ENCODE peak calls at places on chromosomes 12 and 14, in four cellular contexts. One of them, this sample, is unnamed.

GRCh38 chr14:75049731-75050201 is 1.5 kb downstream of the MLH3 start:
- DNase-seq in mesenchymal stem cell: no peak
- DNase-seq in neuronal stem cell: no peak
- DNase-seq in H1: no peak
- DNase-seq in this sample: no peak

GRCh38 chr14:103087343-103087835 is 3.4 kb downstream of the LBHD2 start:
- DNase-seq in neuronal stem cell: peak; percentile 49
- DNase-seq in mesenchymal stem cell: no peak
- DNase-seq in H1: no peak
- DNase-seq in this sample: no peak

GRCh38 chr12:14554281-14555008 is 13.2 kb downstream of the PLBD1 start:
- DNase-seq in H1: no peak
- DNase-seq in mesenchymal stem cell: peak; percentile 65
- DNase-seq in neuronal stem cell: no peak
- DNase-seq in this sample: no peak

GRCh38 chr12:89413234-89413633 is 60.9 kb upstream of the DUSP6 start:
- DNase-seq in neuronal stem cell: no peak
- DNase-seq in H1: no peak
- DNase-seq in mesenchymal stem cell: no peak
- DNase-seq in this sample: no peak

GRCh38 chr14:92348154-92348553 is 25.2 kb downstream of the SLC24A4 start:
- DNase-seq in neuronal stem cell: no peak
- DNase-seq in H1: no peak
- DNase-seq in mesenchymal stem cell: no peak
- DNase-seq in this sample: no peak

GRCh38 chr12:87953257-87953860 is 75.8 kb downstream of the C12orf50 start:
- DNase-seq in H1: no peak
- DNase-seq in neuronal stem cell: peak; percentile 36
- DNase-seq in mesenchymal stem cell: peak; percentile 53
- DNase-seq in this sample: no peak

GRCh38 chr12:129145381-129145780 is 292.1 kb downstream of the GLT1D1 start:
- DNase-seq in H1: no peak
- DNase-seq in mesenchymal stem cell: no peak
- DNase-seq in neuronal stem cell: no peak
- DNase-seq in this sample: no peak

GRCh38 chr12:118307069-118307954 is 65.4 kb downstream of the TAOK3 start:
- DNase-seq in mesenchymal stem cell: peak; percentile 91
- DNase-seq in neuronal stem cell: no peak
- DNase-seq in H1: no peak
- DNase-seq in this sample: no peak

GRCh38 chr12:6188954-6189353 is 11.2 kb upstream of the CD9 start:
- DNase-seq in mesenchymal stem cell: no peak
- DNase-seq in neuronal stem cell: no peak
- DNase-seq in H1: no peak
- DNase-seq in this sample: no peak

GRCh38 chr12:121966959-121967358 is 48.6 kb downstream of the CFAP251 start:
- DNase-seq in H1: no peak
- DNase-seq in mesenchymal stem cell: no peak
- DNase-seq in neuronal stem cell: no peak
- DNase-seq in this sample: no peak

GRCh38 chr14:65222434-65222833 is 120.1 kb upstream of the MAX start:
- DNase-seq in mesenchymal stem cell: peak; percentile 55
- DNase-seq in H1: peak; percentile 80
- DNase-seq in neuronal stem cell: no peak
- DNase-seq in this sample: peak; percentile 66

GRCh38 chr12:46110928-46111699 is 120.7 kb upstream of the SCAF11 start:
- DNase-seq in neuronal stem cell: no peak
- DNase-seq in H1: no peak
- DNase-seq in mesenchymal stem cell: peak; percentile 6
- DNase-seq in this sample: no peak

GRCh38 chr12:21296751-21297406 is 37.8 kb downstream of the SLCO1A2 start:
- DNase-seq in H1: no peak
- DNase-seq in mesenchymal stem cell: peak; percentile 18
- DNase-seq in neuronal stem cell: no peak
- DNase-seq in this sample: no peak

GRCh38 chr12:24378548-24379011 is 429.1 kb upstream of the SOX5 start:
- DNase-seq in H1: no peak
- DNase-seq in neuronal stem cell: no peak
- DNase-seq in mesenchymal stem cell: peak; percentile 90
- DNase-seq in this sample: no peak

GRCh38 chr12:30617568-30617967 is 78.1 kb downstream of the IPO8 start:
- DNase-seq in H1: no peak
- DNase-seq in neuronal stem cell: no peak
- DNase-seq in mesenchymal stem cell: no peak
- DNase-seq in this sample: no peak

GRCh38 chr12:4943067-4943937 is 33.6 kb downstream of the KCNA1 start:
- DNase-seq in mesenchymal stem cell: no peak
- DNase-seq in H1: no peak
- DNase-seq in neuronal stem cell: no peak
- DNase-seq in this sample: no peak

GRCh38 chr14:60093088-60093487 is 1.4 kb downstream of the PCNX4 start:
- DNase-seq in neuronal stem cell: no peak
- DNase-seq in mesenchymal stem cell: peak; percentile 38
- DNase-seq in H1: no peak
- DNase-seq in this sample: no peak

GRCh38 chr12:15256760-15257159 is 35.5 kb upstream of the RERG start:
- DNase-seq in H1: no peak
- DNase-seq in neuronal stem cell: no peak
- DNase-seq in mesenchymal stem cell: no peak
- DNase-seq in this sample: no peak

GRCh38 chr12:13957576-13957975 is 23.8 kb downstream of the GRIN2B start:
- DNase-seq in neuronal stem cell: no peak
- DNase-seq in mesenchymal stem cell: no peak
- DNase-seq in H1: no peak
- DNase-seq in this sample: no peak

GRCh38 chr14:65910108-65910507 is 497.6 kb downstream of the FUT8 start:
- DNase-seq in neuronal stem cell: no peak
- DNase-seq in H1: no peak
- DNase-seq in mesenchymal stem cell: peak; percentile 1
- DNase-seq in this sample: no peak

GRCh38 chr14:76346391-76347160 is 29.4 kb upstream of the ESRRB start:
- DNase-seq in H1: no peak
- DNase-seq in mesenchymal stem cell: no peak
- DNase-seq in neuronal stem cell: no peak
- DNase-seq in this sample: no peak

GRCh38 chr12:53295070-53295890 is at the start of gene PFDN5:
- DNase-seq in neuronal stem cell: peak; percentile 76
- DNase-seq in H1: peak; percentile 86
- DNase-seq in mesenchymal stem cell: peak; percentile 93
- DNase-seq in this sample: peak; percentile 94

GRCh38 chr12:33825442-33825841 is 196.9 kb upstream of the ALG10 start:
- DNase-seq in mesenchymal stem cell: no peak
- DNase-seq in H1: no peak
- DNase-seq in neuronal stem cell: no peak
- DNase-seq in this sample: no peak

GRCh38 chr12:99611117-99611516 is 36.4 kb upstream of the GARIN6 start:
- DNase-seq in mesenchymal stem cell: no peak
- DNase-seq in H1: no peak
- DNase-seq in neuronal stem cell: no peak
- DNase-seq in this sample: no peak

GRCh38 chr14:105487449-105487985 is 831 bp downstream of the CRIP1 start:
- DNase-seq in mesenchymal stem cell: no peak
- DNase-seq in H1: peak; percentile 52
- DNase-seq in neuronal stem cell: no peak
- DNase-seq in this sample: no peak

GRCh38 chr12:94245984-94246383 is 97.6 kb downstream of the PLXNC1 start:
- DNase-seq in H1: no peak
- DNase-seq in neuronal stem cell: no peak
- DNase-seq in mesenchymal stem cell: no peak
- DNase-seq in this sample: no peak

GRCh38 chr14:82239205-82239604 is 705.6 kb upstream of the SEL1L start:
- DNase-seq in mesenchymal stem cell: no peak
- DNase-seq in neuronal stem cell: no peak
- DNase-seq in H1: no peak
- DNase-seq in this sample: no peak

GRCh38 chr12:3216726-3217682 is 139.8 kb downstream of the TSPAN9 start:
- DNase-seq in H1: no peak
- DNase-seq in neuronal stem cell: no peak
- DNase-seq in mesenchymal stem cell: peak; percentile 92
- DNase-seq in this sample: no peak

GRCh38 chr12:93042283-93042682 is 113.2 kb upstream of the EEA1 start:
- DNase-seq in H1: no peak
- DNase-seq in neuronal stem cell: no peak
- DNase-seq in mesenchymal stem cell: no peak
- DNase-seq in this sample: no peak

GRCh38 chr14:54623279-54624004 is 56.5 kb downstream of the SAMD4A start:
- DNase-seq in neuronal stem cell: no peak
- DNase-seq in H1: no peak
- DNase-seq in mesenchymal stem cell: no peak
- DNase-seq in this sample: no peak

GRCh38 chr14:68486809-68487208 is 306.1 kb downstream of the ZFP36L1 start:
- DNase-seq in mesenchymal stem cell: no peak
- DNase-seq in H1: no peak
- DNase-seq in neuronal stem cell: no peak
- DNase-seq in this sample: no peak
- H2BK12ac ChIP-seq in mesenchymal stem cell: peak overlapping the region; percentile 86
- H2BK12ac ChIP-seq in H1: no peak overlapping the region
- H2BK12ac ChIP-seq in neuronal stem cell: no peak overlapping the region
- H2BK12ac ChIP-seq in this sample: no peak overlapping the region

GRCh38 chr12:19963972-19964371 is 404.4 kb upstream of the PDE3A start:
- DNase-seq in H1: no peak
- DNase-seq in neuronal stem cell: no peak
- DNase-seq in mesenchymal stem cell: no peak
- DNase-seq in this sample: no peak
- H2BK12ac ChIP-seq in H1: no peak overlapping the region
- H2BK12ac ChIP-seq in neuronal stem cell: no peak overlapping the region
- H2BK12ac ChIP-seq in mesenchymal stem cell: peak overlapping the region; percentile 86
- H2BK12ac ChIP-seq in this sample: no peak overlapping the region

DNA sequence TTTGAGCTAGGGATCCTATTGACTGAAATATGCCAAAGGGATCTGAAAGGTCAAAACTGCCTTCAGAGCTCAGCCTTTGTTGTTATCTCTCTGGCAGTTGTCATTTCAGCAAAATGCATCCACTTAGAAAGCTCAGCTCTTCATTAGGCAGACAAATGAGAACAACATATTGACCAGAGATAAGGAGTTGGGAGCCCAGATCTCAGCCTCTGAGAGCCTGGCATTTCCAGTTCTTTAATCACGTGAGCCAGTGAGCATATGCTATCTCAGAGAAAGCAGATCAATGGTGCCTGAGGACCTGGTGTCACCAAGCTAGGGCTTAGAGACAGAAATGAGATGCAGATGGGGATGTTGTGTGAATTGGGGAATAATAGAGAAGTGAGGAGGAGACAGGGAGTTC is 101.1 kb downstream of the DAD1 start:
- DNase-seq in mesenchymal stem cell: no peak
- DNase-seq in H1: no peak
- DNase-seq in neuronal stem cell: no peak
- DNase-seq in this sample: no peak
- H2BK12ac ChIP-seq in mesenchymal stem cell: no peak overlapping the region
- H2BK12ac ChIP-seq in H1: no peak overlapping the region
- H2BK12ac ChIP-seq in neuronal stem cell: no peak overlapping the region
- H2BK12ac ChIP-seq in this sample: no peak overlapping the region

GRCh38 chr12:133083345-133083744 is 2.6 kb downstream of the ZNF140 start:
- DNase-seq in neuronal stem cell: no peak
- DNase-seq in mesenchymal stem cell: no peak
- DNase-seq in H1: no peak
- DNase-seq in this sample: no peak

GRCh38 chr12:133081408-133081806 is 684 bp downstream of the ZNF140 start:
- DNase-seq in H1: no peak
- DNase-seq in neuronal stem cell: no peak
- DNase-seq in mesenchymal stem cell: no peak
- DNase-seq in this sample: no peak

GRCh38 chr12:133080051-133080618 is 588 bp upstream of the ZNF140 start:
- DNase-seq in neuronal stem cell: peak; percentile 99
- DNase-seq in H1: peak; percentile 94
- DNase-seq in mesenchymal stem cell: peak; percentile 100
- DNase-seq in this sample: peak; percentile 100

DNA sequence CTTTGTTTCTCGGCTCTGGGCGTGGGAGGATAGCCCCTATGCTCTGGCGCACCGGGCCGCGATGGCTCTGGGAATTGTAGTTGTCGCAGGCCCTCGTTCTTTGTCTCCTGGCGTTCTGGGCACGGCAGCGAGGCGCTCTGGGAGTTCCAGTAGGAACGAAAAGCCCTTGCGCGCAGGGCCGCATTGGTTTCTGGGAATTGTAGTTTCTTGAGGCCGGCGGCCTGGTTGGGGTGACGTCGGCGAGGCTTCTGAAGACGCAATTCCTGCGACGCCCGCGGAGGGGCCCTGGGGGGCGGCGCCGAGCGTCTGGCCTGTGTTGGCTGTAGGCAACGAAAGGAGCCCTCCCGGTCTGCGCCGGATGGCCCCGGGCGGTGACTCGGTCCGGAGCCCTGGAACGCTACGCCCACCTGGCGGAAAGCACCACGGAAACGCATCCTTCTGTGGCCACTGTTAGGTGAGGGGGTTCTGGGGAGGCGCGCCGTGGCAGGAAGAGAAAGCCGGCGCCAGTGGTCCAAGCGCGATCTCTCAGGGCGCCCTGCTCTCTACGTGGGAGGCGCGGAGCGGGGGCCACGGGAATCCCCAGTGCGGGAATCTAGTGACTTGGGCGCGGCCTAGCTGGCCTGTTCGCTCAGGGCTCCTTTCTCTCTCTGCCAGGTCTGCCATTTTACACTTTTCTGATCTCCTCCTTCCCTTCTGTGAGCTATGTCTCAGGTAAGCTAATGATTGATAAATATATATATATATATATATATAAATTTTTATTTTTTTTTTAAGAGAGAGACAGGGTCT is at the start of gene ZNF140:
- DNase-seq in H1: no peak
- DNase-seq in mesenchymal stem cell: peak; percentile 98
- DNase-seq in neuronal stem cell: peak; percentile 98
- DNase-seq in this sample: peak; percentile 99
- H2BK12ac ChIP-seq in H1: peak within 1 kb of the TSS; percentile 85
- H2BK12ac ChIP-seq in mesenchymal stem cell: peak within 1 kb of the TSS; percentile 43
- H2BK12ac ChIP-seq in neuronal stem cell: no peak within 1 kb of the TSS
- H2BK12ac ChIP-seq in this sample: no peak within 1 kb of the TSS

GRCh38 chr12:108580531-108580930 is 17.4 kb downstream of the TMEM119 start:
- DNase-seq in H1: no peak
- DNase-seq in mesenchymal stem cell: peak; percentile 75
- DNase-seq in neuronal stem cell: no peak
- DNase-seq in this sample: no peak

GRCh38 chr12:108583971-108584370 is 13.9 kb downstream of the TMEM119 start:
- DNase-seq in mesenchymal stem cell: no peak
- DNase-seq in H1: no peak
- DNase-seq in neuronal stem cell: no peak
- DNase-seq in this sample: no peak

GRCh38 chr12:108581311-108582227 is 16.3 kb downstream of the TMEM119 start:
- DNase-seq in H1: no peak
- DNase-seq in neuronal stem cell: no peak
- DNase-seq in mesenchymal stem cell: no peak
- DNase-seq in this sample: no peak

GRCh38 chr12:108582981-108583770 is 14.7 kb downstream of the TMEM119 start:
- DNase-seq in H1: no peak
- DNase-seq in neuronal stem cell: no peak
- DNase-seq in mesenchymal stem cell: no peak
- DNase-seq in this sample: no peak

GRCh38 chr12:108582509-108582908 is 15.4 kb downstream of the TMEM119 start:
- DNase-seq in neuronal stem cell: no peak
- DNase-seq in H1: no peak
- DNase-seq in mesenchymal stem cell: no peak
- DNase-seq in this sample: no peak
- H2BK12ac ChIP-seq in neuronal stem cell: no peak overlapping the region
- H2BK12ac ChIP-seq in H1: no peak overlapping the region
- H2BK12ac ChIP-seq in mesenchymal stem cell: peak overlapping the region; percentile 99
- H2BK12ac ChIP-seq in this sample: no peak overlapping the region

GRCh38 chr14:72619881-72620280 is 274.0 kb downstream of the DPF3 start:
- DNase-seq in neuronal stem cell: no peak
- DNase-seq in mesenchymal stem cell: no peak
- DNase-seq in H1: peak; percentile 14
- DNase-seq in this sample: no peak
- H2BK12ac ChIP-seq in neuronal stem cell: no peak overlapping the region
- H2BK12ac ChIP-seq in mesenchymal stem cell: no peak overlapping the region
- H2BK12ac ChIP-seq in H1: no peak overlapping the region
- H2BK12ac ChIP-seq in this sample: no peak overlapping the region

GRCh38 chr12:27094726-27095125 is 12.3 kb upstream of the C12orf71 start:
- DNase-seq in H1: no peak
- DNase-seq in neuronal stem cell: no peak
- DNase-seq in mesenchymal stem cell: no peak
- DNase-seq in this sample: no peak
- H2BK12ac ChIP-seq in H1: no peak overlapping the region
- H2BK12ac ChIP-seq in neuronal stem cell: no peak overlapping the region
- H2BK12ac ChIP-seq in mesenchymal stem cell: no peak overlapping the region
- H2BK12ac ChIP-seq in this sample: no peak overlapping the region